ENCODE peak calls at places on chromosome 22, in four cellular contexts. W is foreskin fibroblast, S is endodermal cell, G is pancreas. V is an unnamed sample.

GRCh38 chr22:37401861-37402506 is 25.3 kb downstream of the ELFN2 start:
- DNase-seq in W (no peak), S (no peak), G (no peak), V (no peak)

GRCh38 chr22:35437038-35437437 is 37.1 kb downstream of the MCM5 start:
- DNase-seq in W (no peak), S (peak), G (no peak), V (no peak)

GRCh38 chr22:47209547-47210023 is 447.1 kb downstream of the TBC1D22A start:
- DNase-seq in W (no peak), S (peak), G (no peak), V (no peak)

GRCh38 chr22:24977370-24978230 is 25.1 kb downstream of the KIAA1671 start:
- DNase-seq in W (no peak), S (peak), G (no peak), V (no peak)

GRCh38 chr22:35892192-35892591 is 136.4 kb downstream of the RBFOX2 start:
- DNase-seq in W (peak), S (no peak), G (no peak), V (no peak)

GRCh38 chr22:43883012-43883661 is 8.7 kb downstream of the PNPLA5 start:
- DNase-seq in W (peak), S (peak), G (peak), V (no peak)

GRCh38 chr22:44399196-44399837 is 86.6 kb upstream of the SHISAL1 start:
- DNase-seq in W (no peak), S (no peak), G (peak), V (no peak)

GRCh38 chr22:47854226-47854625 is 1091.8 kb downstream of the TBC1D22A start:
- DNase-seq in W (no peak), S (no peak), G (no peak), V (no peak)

GRCh38 chr22:33811208-33811607 is 109.1 kb downstream of the LARGE1 start:
- DNase-seq in W (no peak), S (no peak), G (no peak), V (no peak)

GRCh38 chr22:38986629-38987028 is 4.5 kb downstream of the APOBEC3B start:
- DNase-seq in W (no peak), S (no peak), G (no peak), V (no peak)

GRCh38 chr22:44363214-44363979 is 50.6 kb upstream of the SHISAL1 start:
- DNase-seq in W (peak), S (peak), G (peak), V (peak)

GRCh38 chr22:38267086-38267485 is 5.7 kb downstream of the TMEM184B start:
- DNase-seq in W (peak), S (no peak), G (no peak), V (no peak)

GRCh38 chr22:32920032-32920628 is 118.6 kb downstream of the TIMP3 start:
- DNase-seq in W (peak), S (no peak), G (no peak), V (no peak)

GRCh38 chr22:22060200-22061084 is 77.9 kb upstream of the TOP3B start:
- DNase-seq in W (peak), S (peak), G (peak), V (no peak)

GRCh38 chr22:17917490-17917983 is 106.8 kb downstream of the MICAL3 start:
- DNase-seq in W (no peak), S (no peak), G (no peak), V (no peak)

GRCh38 chr22:39231197-39231950 is 13.4 kb downstream of the PDGFB start:
- DNase-seq in W (no peak), S (no peak), G (no peak), V (no peak)

GRCh38 chr22:32700186-32700882 is 101.2 kb upstream of the TIMP3 start:
- DNase-seq in W (peak), S (peak), G (no peak), V (no peak)

GRCh38 chr22:48089601-48090331 is 1327.3 kb downstream of the TBC1D22A start:
- DNase-seq in W (no peak), S (peak), G (no peak), V (no peak)

GRCh38 chr22:36201630-36202312 is at the start of gene APOL4:
- DNase-seq in W (peak), S (peak), G (peak), V (no peak)

GRCh38 chr22:40070701-40071100 is 75.9 kb downstream of the FAM83F start:
- DNase-seq in W (peak), S (no peak), G (no peak), V (no peak)

GRCh38 chr22:21571679-21572078 is 4.2 kb downstream of the UBE2L3 start:
- DNase-seq in W (no peak), S (no peak), G (no peak), V (no peak)

GRCh38 chr22:39634530-39635399 is 64.2 kb downstream of the CACNA1I start:
- DNase-seq in W (peak), S (peak), G (no peak), V (peak)

GRCh38 chr22:32005453-32005852 is 37.6 kb upstream of the SLC5A1 start:
- DNase-seq in W (peak), S (no peak), G (no peak), V (no peak)

GRCh38 chr22:18031670-18032454 is 7.5 kb upstream of the MICAL3 start:
- DNase-seq in W (peak), S (no peak), G (peak), V (peak)

GRCh38 chr22:35956850-35957249 is 71.8 kb downstream of the RBFOX2 start:
- DNase-seq in W (no peak), S (no peak), G (no peak), V (no peak)

GRCh38 chr22:18104566-18104965 is 6.0 kb upstream of the TUBA8 start:
- DNase-seq in W (peak), S (peak), G (no peak), V (no peak)

GRCh38 chr22:29524440-29525191 is 28.9 kb downstream of the THOC5 start:
- DNase-seq in W (peak), S (peak), G (no peak), V (no peak)

GRCh38 chr22:40326905-40327735 is 19.2 kb upstream of the ADSL start:
- DNase-seq in W (no peak), S (peak), G (no peak), V (no peak)

GRCh38 chr22:36862251-36863242 is 1.7 kb downstream of the NCF4 start:
- DNase-seq in W (no peak), S (no peak), G (no peak), V (no peak)

DNA sequence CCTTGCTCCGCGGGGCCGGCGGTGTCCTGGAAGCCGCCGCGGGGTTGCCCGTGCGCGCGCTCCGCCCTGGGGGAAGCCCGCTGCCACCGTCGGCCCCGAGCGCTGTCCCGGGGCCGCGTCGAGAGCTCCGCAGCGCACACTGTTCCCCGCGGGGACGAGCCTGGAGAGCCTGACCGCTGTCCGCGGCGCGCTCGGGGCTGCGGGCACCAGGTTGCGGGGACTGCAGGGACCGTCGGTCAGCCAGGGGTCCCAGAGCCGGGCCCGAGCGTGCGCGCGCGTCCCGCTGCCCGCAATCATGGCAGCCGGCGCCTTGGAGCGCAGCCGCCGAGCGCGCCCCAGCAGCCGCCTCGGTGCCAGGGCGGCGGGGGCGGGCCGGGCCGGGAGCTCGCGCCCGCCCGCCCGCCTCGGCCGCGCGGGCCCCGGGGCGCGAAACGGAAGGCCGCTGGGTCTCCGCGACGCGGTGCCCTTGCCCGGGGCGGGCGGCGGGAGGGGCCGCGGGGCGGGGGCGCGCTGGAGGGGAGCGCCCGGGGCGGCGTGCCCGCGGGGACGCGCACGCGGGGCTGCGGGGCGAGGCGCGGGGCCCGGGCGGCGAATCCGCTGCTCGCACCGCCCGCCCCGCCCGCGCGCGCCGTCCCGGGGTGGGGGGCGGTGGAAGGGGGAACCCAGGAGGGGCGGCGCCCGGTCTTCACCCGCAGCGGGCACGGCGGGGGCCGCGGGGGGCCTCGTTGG is 79.4 kb upstream of the PPARA start:
- DNase-seq in W (peak), S (peak), G (peak), V (no peak)
- H3K4me3 ChIP-seq in W (peak), S (peak), G (peak), V (peak)

GRCh38 chr22:27716074-27716473 is 85.5 kb downstream of the MN1 start:
- DNase-seq in W (no peak), S (no peak), G (no peak), V (no peak)

GRCh38 chr22:27717094-27717493 is 84.5 kb downstream of the MN1 start:
- DNase-seq in W (no peak), S (no peak), G (no peak), V (no peak)

GRCh38 chr22:27719535-27720227 is 81.9 kb downstream of the MN1 start:
- DNase-seq in W (peak), S (peak), G (no peak), V (no peak)

GRCh38 chr22:27719033-27719341 is 82.6 kb downstream of the MN1 start:
- DNase-seq in W (no peak), S (no peak), G (no peak), V (no peak)

GRCh38 chr22:27718186-27719032 is 83.1 kb downstream of the MN1 start:
- DNase-seq in W (peak), S (peak), G (no peak), V (peak)
- H3K4me3 ChIP-seq in W (no peak), S (no peak), G (no peak), V (no peak)

DNA sequence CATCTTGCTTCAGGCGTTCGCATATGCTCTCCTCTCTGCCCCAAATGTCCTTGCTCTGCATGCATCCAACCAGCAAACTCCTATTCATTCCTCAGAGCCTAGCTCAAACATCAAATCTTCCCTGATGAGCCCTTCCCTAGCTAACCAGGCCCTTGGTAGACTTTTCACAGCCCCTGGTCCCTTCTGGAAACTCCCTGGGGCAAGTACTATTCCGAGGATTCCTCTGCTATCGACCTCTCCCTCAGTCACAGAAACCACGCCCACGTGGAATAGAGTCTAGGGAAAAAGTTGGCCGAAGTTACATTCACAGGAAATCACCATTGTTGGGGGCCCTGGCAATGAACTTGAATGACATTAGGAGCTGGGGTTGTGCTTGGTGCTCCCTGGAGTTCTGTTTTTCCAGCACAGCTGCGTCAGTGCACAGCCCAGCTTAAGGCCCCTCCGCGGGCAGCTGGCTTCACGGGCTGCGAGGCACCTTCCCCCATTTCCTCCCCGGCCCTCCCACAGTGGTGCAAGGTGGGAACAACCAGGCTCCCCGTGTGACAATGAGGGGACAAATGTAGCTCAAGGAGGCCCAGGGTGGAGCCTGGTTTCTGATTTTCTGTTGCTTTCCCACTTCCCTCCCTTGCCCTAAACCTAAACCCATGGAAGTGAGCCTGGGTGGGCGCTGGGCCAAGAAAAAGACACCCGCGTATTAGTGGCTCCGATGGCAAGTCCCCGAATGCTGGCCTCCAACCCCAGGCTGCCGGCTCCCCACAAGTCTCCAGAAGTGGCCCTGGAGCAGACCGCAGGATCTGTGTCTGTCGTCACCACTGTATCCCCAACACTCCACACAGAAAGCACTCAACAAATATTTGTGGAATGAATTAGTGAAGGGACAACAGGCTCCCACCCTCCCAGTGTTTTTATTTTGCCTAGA is 4.3 kb upstream of the ATP5MGL start:
- DNase-seq in W (peak), S (peak), G (no peak), V (no peak)
- H3K4me3 ChIP-seq in W (peak), S (no peak), G (peak), V (peak)

GRCh38 chr22:23847310-23847920 is 8.6 kb upstream of the DERL3 start:
- DNase-seq in W (no peak), S (no peak), G (no peak), V (no peak)

GRCh38 chr22:23845661-23846469 is 7.1 kb upstream of the DERL3 start:
- DNase-seq in W (peak), S (no peak), G (no peak), V (no peak)

GRCh38 chr22:23850136-23850611 is 7.5 kb upstream of the SLC2A11 start:
- DNase-seq in W (no peak), S (no peak), G (no peak), V (no peak)

GRCh38 chr22:23847991-23848864 is 9.4 kb upstream of the DERL3 start:
- DNase-seq in W (peak), S (peak), G (no peak), V (no peak)

GRCh38 chr22:23849009-23850006 is 8.4 kb upstream of the SLC2A11 start:
- DNase-seq in W (peak), S (peak), G (peak), V (no peak)
- H3K4me3 ChIP-seq in W (no peak), S (no peak), G (peak), V (peak)

DNA sequence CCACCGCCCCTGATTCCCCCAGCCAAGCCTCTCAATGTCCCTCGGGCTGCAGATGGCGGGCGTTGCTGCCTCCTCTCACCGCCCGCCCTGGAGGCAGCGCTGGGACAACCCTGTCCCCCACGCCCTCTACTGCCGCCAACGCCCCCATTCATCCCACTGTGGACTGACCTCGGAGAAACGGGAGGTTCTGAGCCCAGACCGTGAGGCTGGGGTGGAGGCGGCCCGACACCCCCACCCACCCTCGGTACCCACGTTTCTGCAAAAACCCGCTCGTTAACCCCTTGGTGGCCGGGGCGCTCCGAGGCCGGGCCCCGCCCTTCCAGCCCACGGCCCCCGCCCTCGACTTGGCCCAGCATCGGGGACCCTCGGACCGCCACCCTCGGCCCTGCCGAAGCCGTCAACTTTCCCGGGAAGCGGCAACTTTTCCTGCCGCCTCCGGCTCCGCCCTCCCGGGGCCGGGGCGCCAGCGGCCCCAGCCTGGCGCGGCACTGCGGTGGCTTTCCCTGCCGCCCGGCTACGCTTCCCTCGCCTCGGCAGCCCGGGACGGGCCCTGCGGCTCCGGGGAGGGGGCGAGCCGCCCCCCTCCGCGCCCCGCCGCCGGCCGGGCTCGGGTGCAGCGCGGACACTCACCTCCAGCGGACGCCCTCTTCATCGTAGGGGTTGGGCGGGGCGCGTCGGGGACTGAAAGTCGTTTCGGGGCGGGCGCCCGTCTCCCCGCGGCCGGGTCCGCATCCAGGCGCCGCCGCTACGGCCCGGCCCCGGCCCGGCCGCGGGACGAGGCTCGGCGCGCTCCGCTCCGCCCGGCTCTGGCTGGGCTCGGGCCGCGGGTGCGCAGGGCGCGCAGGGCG is 453 bp downstream of the RTN4R start:
- DNase-seq in W (no peak), S (peak), G (no peak), V (no peak)
- H3K4me3 ChIP-seq in W (no peak), S (peak), G (peak), V (peak)

GRCh38 chr22:49657275-49657973 is 170.2 kb downstream of the BRD1 start:
- DNase-seq in W (no peak), S (no peak), G (peak), V (no peak)

GRCh38 chr22:49657974-49658550 is 169.6 kb downstream of the BRD1 start:
- DNase-seq in W (no peak), S (no peak), G (no peak), V (no peak)

GRCh38 chr22:49655168-49655812 is 172.4 kb downstream of the BRD1 start:
- DNase-seq in W (no peak), S (no peak), G (no peak), V (no peak)

GRCh38 chr22:49658902-49659280 is 168.8 kb downstream of the BRD1 start:
- DNase-seq in W (no peak), S (peak), G (no peak), V (no peak)

GRCh38 chr22:49656291-49656851 is 171.3 kb downstream of the BRD1 start:
- DNase-seq in W (no peak), S (no peak), G (peak), V (no peak)
- H3K4me3 ChIP-seq in W (no peak), S (no peak), G (no peak), V (no peak)

DNA sequence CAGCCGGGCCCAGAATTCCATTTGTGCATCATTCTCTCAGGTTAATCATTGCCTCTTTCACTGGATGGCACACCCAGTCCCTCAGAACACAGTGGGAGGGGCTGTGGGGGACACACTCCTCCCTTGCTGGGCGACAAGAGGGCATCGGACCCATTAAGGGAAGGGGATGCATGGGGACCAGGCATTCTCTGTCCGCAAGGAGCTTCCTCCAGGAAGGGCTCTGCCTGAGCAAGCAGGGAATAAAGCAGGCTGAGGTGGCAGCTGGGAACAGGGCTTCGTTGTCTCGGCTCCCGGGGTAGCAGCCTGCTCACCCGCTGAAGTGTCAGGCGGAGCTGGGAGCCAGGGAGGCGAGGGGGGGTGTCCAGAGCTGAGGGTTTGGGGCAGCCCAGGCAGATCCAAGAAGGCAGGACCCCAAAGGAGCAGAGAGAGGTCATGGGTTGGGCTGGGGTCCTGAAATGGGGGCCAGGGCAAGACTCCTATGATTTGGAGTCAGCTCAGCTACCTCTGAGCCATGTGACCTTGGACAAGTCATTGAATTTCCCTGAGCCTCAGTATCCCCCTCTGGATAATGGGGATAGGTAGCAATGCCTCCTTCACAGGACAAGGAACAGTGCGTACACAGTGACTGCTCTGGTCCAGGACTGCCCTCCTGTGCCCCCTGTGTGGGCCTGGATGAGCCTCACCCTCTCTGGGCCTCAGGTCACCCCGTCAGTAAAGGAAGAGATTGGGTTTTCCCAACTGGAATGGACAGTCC is 1.4 kb downstream of the GAL3ST1 start:
- DNase-seq in W (peak), S (no peak), G (no peak), V (no peak)
- H3K4me3 ChIP-seq in W (no peak), S (peak), G (no peak), V (no peak)

DNA sequence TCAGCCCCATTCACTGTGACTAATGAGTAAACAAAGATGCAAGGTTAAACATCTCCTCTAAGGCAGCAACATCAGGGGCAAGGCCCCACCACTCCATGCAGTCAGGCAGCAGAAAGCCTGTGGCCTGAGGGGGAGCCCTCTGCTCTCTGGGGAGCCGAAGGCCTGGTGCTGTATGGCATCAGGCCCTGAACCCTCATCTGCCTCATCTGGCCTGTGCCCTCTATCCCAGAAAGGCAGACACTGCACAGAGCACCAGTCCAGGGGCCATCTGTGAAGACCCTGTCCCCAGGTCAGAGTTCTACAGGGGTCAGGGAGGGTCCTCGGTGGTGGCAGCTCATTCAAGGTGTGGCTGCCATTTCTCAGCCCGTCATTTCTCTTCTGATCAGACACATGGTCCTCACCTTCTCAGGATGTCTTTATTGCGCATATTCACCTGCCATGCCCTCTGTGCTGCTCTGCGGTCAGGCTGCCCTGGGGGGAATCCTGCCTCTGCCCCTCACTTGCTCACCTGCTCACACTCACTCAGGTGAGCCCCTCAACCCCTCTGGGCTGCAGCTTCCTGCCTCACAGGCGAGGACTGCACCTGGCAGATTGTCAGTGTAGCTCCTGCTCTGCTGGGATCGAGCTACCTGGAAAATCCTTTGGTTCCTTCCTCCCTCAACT is 103.1 kb upstream of the PITPNB start:
- DNase-seq in W (no peak), S (no peak), G (peak), V (no peak)
- H3K4me3 ChIP-seq in W (no peak), S (no peak), G (no peak), V (no peak)

GRCh38 chr22:26065847-26066246 is 103.4 kb upstream of the SEZ6L start:
- DNase-seq in W (no peak), S (no peak), G (no peak), V (no peak)
- H3K4me3 ChIP-seq in W (no peak), S (peak), G (no peak), V (no peak)